ENCODE peak calls at places on chromosome 1, in nine cellular contexts. Q, L, D, X, I, P, M, A and B are unnamed samples.

GRCh38 chr1:211892577-211892976 is 62.0 kb upstream of the LPGAT1 start:
- DNase-seq in Q (no peak), L (no peak), D (no peak), X (no peak), I (no peak), P (no peak), M (no peak), A (no peak), B (no peak)

GRCh38 chr1:53636621-53637171 is 102.3 kb downstream of the GLIS1 start:
- DNase-seq in Q (no peak), L (no peak), D (no peak), X (no peak), I (no peak), P (no peak), M (no peak), A (no peak), B (no peak)

GRCh38 chr1:185352067-185352466 is 35.0 kb upstream of the IVNS1ABP start:
- DNase-seq in Q (no peak), L (no peak), D (no peak), X (no peak), I (no peak), P (peak), M (no peak), A (no peak), B (peak)

GRCh38 chr1:16386454-16387113 is 19.5 kb downstream of the SZRD1 start:
- DNase-seq in Q (no peak), L (no peak), D (peak), X (peak), I (peak), P (peak), M (no peak), A (peak), B (peak)

GRCh38 chr1:99645699-99646531 is at the start of gene PALMD:
- DNase-seq in Q (no peak), L (no peak), D (peak), X (peak), I (no peak), P (peak), M (no peak), A (peak), B (peak)

GRCh38 chr1:206975313-206975712 is 5.1 kb upstream of the FCAMR start:
- DNase-seq in Q (no peak), L (no peak), D (no peak), X (no peak), I (no peak), P (no peak), M (no peak), A (no peak), B (no peak)

GRCh38 chr1:205700865-205701401 is 20.6 kb upstream of the SLC45A3 start:
- DNase-seq in Q (no peak), L (no peak), D (no peak), X (no peak), I (no peak), P (no peak), M (no peak), A (no peak), B (no peak)

GRCh38 chr1:41381691-41382530 is 20.7 kb downstream of the FOXO6 start:
- DNase-seq in Q (no peak), L (no peak), D (peak), X (no peak), I (no peak), P (peak), M (no peak), A (no peak), B (peak)

GRCh38 chr1:248810727-248811513 is 14.8 kb downstream of the SH3BP5L start:
- DNase-seq in Q (no peak), L (no peak), D (peak), X (no peak), I (no peak), P (peak), M (no peak), A (no peak), B (peak)

GRCh38 chr1:233704125-233704881 is 90.4 kb downstream of the KCNK1 start:
- DNase-seq in Q (no peak), L (no peak), D (no peak), X (no peak), I (peak), P (no peak), M (no peak), A (no peak), B (peak)